ENCODE peak calls at places on chromosomes 7 and 10, in ten cellular contexts. One of them, this sample, is unnamed.

GRCh38 chr10:6046458-6047325 is 15.5 kb downstream of the IL2RA start:
- DNase-seq in AG04450: no peak
- DNase-seq in stimulated activated naive CD8-positive, alpha-beta T cell treated with anti-CD3 and anti-CD28 coated beads, Interleukin-15, Interleukin-2, amounts not matched to agents 100 U/mL and 50 U/mL, for 24 hours: no peak
- DNase-seq in ecto neural progenitor cell: peak
- DNase-seq in anterior cingulate cortex: no peak
- DNase-seq in Calu3: no peak
- DNase-seq in ELR: no peak
- DNase-seq in activated CD4-positive, alpha-beta T cell treated with anti-CD3 and anti-CD28 coated beads, Interleukin-2, amount 50 U/mL, for 4 hours: no peak
- DNase-seq in CD8-positive, alpha-beta T cell: peak
- DNase-seq in CD4-positive, alpha-beta T cell: no peak
- DNase-seq in this sample: no peak

GRCh38 chr10:86229811-86230409 is 136.7 kb downstream of the GRID1 start:
- DNase-seq in stimulated activated naive CD8-positive, alpha-beta T cell treated with anti-CD3 and anti-CD28 coated beads, Interleukin-15, Interleukin-2, amounts not matched to agents 100 U/mL and 50 U/mL, for 24 hours: no peak
- DNase-seq in AG04450: no peak
- DNase-seq in CD8-positive, alpha-beta T cell: no peak
- DNase-seq in CD4-positive, alpha-beta T cell: no peak
- DNase-seq in activated CD4-positive, alpha-beta T cell treated with anti-CD3 and anti-CD28 coated beads, Interleukin-2, amount 50 U/mL, for 4 hours: no peak
- DNase-seq in ecto neural progenitor cell: no peak
- DNase-seq in ELR: no peak
- DNase-seq in anterior cingulate cortex: no peak
- DNase-seq in Calu3: no peak
- DNase-seq in this sample: no peak

GRCh38 chr7:134547738-134548054 is 1.2 kb upstream of the AKR1B15 start:
- DNase-seq in Calu3: peak
- DNase-seq in CD8-positive, alpha-beta T cell: no peak
- DNase-seq in stimulated activated naive CD8-positive, alpha-beta T cell treated with anti-CD3 and anti-CD28 coated beads, Interleukin-15, Interleukin-2, amounts not matched to agents 100 U/mL and 50 U/mL, for 24 hours: peak
- DNase-seq in AG04450: no peak
- DNase-seq in CD4-positive, alpha-beta T cell: no peak
- DNase-seq in anterior cingulate cortex: no peak
- DNase-seq in activated CD4-positive, alpha-beta T cell treated with anti-CD3 and anti-CD28 coated beads, Interleukin-2, amount 50 U/mL, for 4 hours: no peak
- DNase-seq in ELR: peak
- DNase-seq in ecto neural progenitor cell: no peak
- DNase-seq in this sample: peak

GRCh38 chr7:134926396-134926795 is 59.9 kb upstream of the AGBL3 start:
- DNase-seq in ELR: peak
- DNase-seq in activated CD4-positive, alpha-beta T cell treated with anti-CD3 and anti-CD28 coated beads, Interleukin-2, amount 50 U/mL, for 4 hours: no peak
- DNase-seq in ecto neural progenitor cell: no peak
- DNase-seq in anterior cingulate cortex: no peak
- DNase-seq in stimulated activated naive CD8-positive, alpha-beta T cell treated with anti-CD3 and anti-CD28 coated beads, Interleukin-15, Interleukin-2, amounts not matched to agents 100 U/mL and 50 U/mL, for 24 hours: no peak
- DNase-seq in CD4-positive, alpha-beta T cell: no peak
- DNase-seq in Calu3: no peak
- DNase-seq in CD8-positive, alpha-beta T cell: no peak
- DNase-seq in AG04450: no peak
- DNase-seq in this sample: no peak

GRCh38 chr10:57015595-57016303 is 654.7 kb upstream of the ZWINT start:
- DNase-seq in ELR: no peak
- DNase-seq in stimulated activated naive CD8-positive, alpha-beta T cell treated with anti-CD3 and anti-CD28 coated beads, Interleukin-15, Interleukin-2, amounts not matched to agents 100 U/mL and 50 U/mL, for 24 hours: no peak
- DNase-seq in Calu3: no peak
- DNase-seq in ecto neural progenitor cell: no peak
- DNase-seq in CD8-positive, alpha-beta T cell: no peak
- DNase-seq in activated CD4-positive, alpha-beta T cell treated with anti-CD3 and anti-CD28 coated beads, Interleukin-2, amount 50 U/mL, for 4 hours: no peak
- DNase-seq in AG04450: no peak
- DNase-seq in anterior cingulate cortex: no peak
- DNase-seq in CD4-positive, alpha-beta T cell: no peak
- DNase-seq in this sample: no peak

GRCh38 chr10:103204353-103205255 is 11.5 kb upstream of the NT5C2 start:
- DNase-seq in Calu3: peak
- DNase-seq in CD8-positive, alpha-beta T cell: no peak
- DNase-seq in anterior cingulate cortex: no peak
- DNase-seq in stimulated activated naive CD8-positive, alpha-beta T cell treated with anti-CD3 and anti-CD28 coated beads, Interleukin-15, Interleukin-2, amounts not matched to agents 100 U/mL and 50 U/mL, for 24 hours: no peak
- DNase-seq in CD4-positive, alpha-beta T cell: no peak
- DNase-seq in activated CD4-positive, alpha-beta T cell treated with anti-CD3 and anti-CD28 coated beads, Interleukin-2, amount 50 U/mL, for 4 hours: no peak
- DNase-seq in ecto neural progenitor cell: peak
- DNase-seq in ELR: no peak
- DNase-seq in AG04450: peak
- DNase-seq in this sample: no peak

GRCh38 chr10:71191459-71192113 is 20.8 kb upstream of the UNC5B start:
- DNase-seq in anterior cingulate cortex: no peak
- DNase-seq in AG04450: no peak
- DNase-seq in CD8-positive, alpha-beta T cell: no peak
- DNase-seq in CD4-positive, alpha-beta T cell: no peak
- DNase-seq in activated CD4-positive, alpha-beta T cell treated with anti-CD3 and anti-CD28 coated beads, Interleukin-2, amount 50 U/mL, for 4 hours: no peak
- DNase-seq in ecto neural progenitor cell: no peak
- DNase-seq in ELR: no peak
- DNase-seq in Calu3: no peak
- DNase-seq in stimulated activated naive CD8-positive, alpha-beta T cell treated with anti-CD3 and anti-CD28 coated beads, Interleukin-15, Interleukin-2, amounts not matched to agents 100 U/mL and 50 U/mL, for 24 hours: no peak
- DNase-seq in this sample: no peak

GRCh38 chr10:127585519-127586023 is 36.5 kb downstream of the NPS start:
- DNase-seq in Calu3: no peak
- DNase-seq in ELR: no peak
- DNase-seq in anterior cingulate cortex: no peak
- DNase-seq in stimulated activated naive CD8-positive, alpha-beta T cell treated with anti-CD3 and anti-CD28 coated beads, Interleukin-15, Interleukin-2, amounts not matched to agents 100 U/mL and 50 U/mL, for 24 hours: no peak
- DNase-seq in AG04450: no peak
- DNase-seq in CD4-positive, alpha-beta T cell: no peak
- DNase-seq in CD8-positive, alpha-beta T cell: no peak
- DNase-seq in ecto neural progenitor cell: no peak
- DNase-seq in activated CD4-positive, alpha-beta T cell treated with anti-CD3 and anti-CD28 coated beads, Interleukin-2, amount 50 U/mL, for 4 hours: no peak
- DNase-seq in this sample: no peak

GRCh38 chr7:129665013-129665401 is 53.5 kb downstream of the NRF1 start:
- DNase-seq in anterior cingulate cortex: no peak
- DNase-seq in CD4-positive, alpha-beta T cell: no peak
- DNase-seq in ecto neural progenitor cell: no peak
- DNase-seq in activated CD4-positive, alpha-beta T cell treated with anti-CD3 and anti-CD28 coated beads, Interleukin-2, amount 50 U/mL, for 4 hours: no peak
- DNase-seq in Calu3: peak
- DNase-seq in stimulated activated naive CD8-positive, alpha-beta T cell treated with anti-CD3 and anti-CD28 coated beads, Interleukin-15, Interleukin-2, amounts not matched to agents 100 U/mL and 50 U/mL, for 24 hours: no peak
- DNase-seq in AG04450: peak
- DNase-seq in ELR: peak
- DNase-seq in CD8-positive, alpha-beta T cell: no peak
- DNase-seq in this sample: no peak

GRCh38 chr7:145053781-145054180 is 217.9 kb upstream of the TPK1 start:
- DNase-seq in activated CD4-positive, alpha-beta T cell treated with anti-CD3 and anti-CD28 coated beads, Interleukin-2, amount 50 U/mL, for 4 hours: no peak
- DNase-seq in ecto neural progenitor cell: no peak
- DNase-seq in CD4-positive, alpha-beta T cell: no peak
- DNase-seq in AG04450: no peak
- DNase-seq in Calu3: no peak
- DNase-seq in CD8-positive, alpha-beta T cell: no peak
- DNase-seq in ELR: no peak
- DNase-seq in anterior cingulate cortex: no peak
- DNase-seq in stimulated activated naive CD8-positive, alpha-beta T cell treated with anti-CD3 and anti-CD28 coated beads, Interleukin-15, Interleukin-2, amounts not matched to agents 100 U/mL and 50 U/mL, for 24 hours: no peak
- DNase-seq in this sample: no peak

GRCh38 chr10:68154211-68154497 is 44.9 kb downstream of the MYPN start:
- DNase-seq in CD4-positive, alpha-beta T cell: no peak
- DNase-seq in CD8-positive, alpha-beta T cell: no peak
- DNase-seq in AG04450: peak
- DNase-seq in stimulated activated naive CD8-positive, alpha-beta T cell treated with anti-CD3 and anti-CD28 coated beads, Interleukin-15, Interleukin-2, amounts not matched to agents 100 U/mL and 50 U/mL, for 24 hours: no peak
- DNase-seq in anterior cingulate cortex: peak
- DNase-seq in ecto neural progenitor cell: no peak
- DNase-seq in ELR: peak
- DNase-seq in Calu3: no peak
- DNase-seq in activated CD4-positive, alpha-beta T cell treated with anti-CD3 and anti-CD28 coated beads, Interleukin-2, amount 50 U/mL, for 4 hours: no peak
- DNase-seq in this sample: no peak

GRCh38 chr10:121823993-121824463 is 103.8 kb downstream of the ATE1 start:
- DNase-seq in activated CD4-positive, alpha-beta T cell treated with anti-CD3 and anti-CD28 coated beads, Interleukin-2, amount 50 U/mL, for 4 hours: no peak
- DNase-seq in ELR: peak
- DNase-seq in anterior cingulate cortex: no peak
- DNase-seq in CD4-positive, alpha-beta T cell: no peak
- DNase-seq in Calu3: peak
- DNase-seq in AG04450: no peak
- DNase-seq in CD8-positive, alpha-beta T cell: no peak
- DNase-seq in stimulated activated naive CD8-positive, alpha-beta T cell treated with anti-CD3 and anti-CD28 coated beads, Interleukin-15, Interleukin-2, amounts not matched to agents 100 U/mL and 50 U/mL, for 24 hours: no peak
- DNase-seq in ecto neural progenitor cell: no peak
- DNase-seq in this sample: no peak

GRCh38 chr7:118288098-118288497 is 63.6 kb downstream of the ANKRD7 start:
- DNase-seq in ELR: no peak
- DNase-seq in stimulated activated naive CD8-positive, alpha-beta T cell treated with anti-CD3 and anti-CD28 coated beads, Interleukin-15, Interleukin-2, amounts not matched to agents 100 U/mL and 50 U/mL, for 24 hours: no peak
- DNase-seq in Calu3: no peak
- DNase-seq in activated CD4-positive, alpha-beta T cell treated with anti-CD3 and anti-CD28 coated beads, Interleukin-2, amount 50 U/mL, for 4 hours: no peak
- DNase-seq in CD4-positive, alpha-beta T cell: no peak
- DNase-seq in ecto neural progenitor cell: no peak
- DNase-seq in CD8-positive, alpha-beta T cell: no peak
- DNase-seq in AG04450: no peak
- DNase-seq in anterior cingulate cortex: no peak
- DNase-seq in this sample: no peak

GRCh38 chr7:99380823-99381663 is 6.5 kb downstream of the ARPC1B start:
- DNase-seq in activated CD4-positive, alpha-beta T cell treated with anti-CD3 and anti-CD28 coated beads, Interleukin-2, amount 50 U/mL, for 4 hours: peak
- DNase-seq in ELR: no peak
- DNase-seq in stimulated activated naive CD8-positive, alpha-beta T cell treated with anti-CD3 and anti-CD28 coated beads, Interleukin-15, Interleukin-2, amounts not matched to agents 100 U/mL and 50 U/mL, for 24 hours: peak
- DNase-seq in ecto neural progenitor cell: no peak
- DNase-seq in anterior cingulate cortex: no peak
- DNase-seq in CD4-positive, alpha-beta T cell: peak
- DNase-seq in Calu3: no peak
- DNase-seq in CD8-positive, alpha-beta T cell: peak
- DNase-seq in AG04450: no peak
- DNase-seq in this sample: no peak

GRCh38 chr10:130206216-130206737 is 70.1 kb downstream of the GLRX3 start:
- DNase-seq in ecto neural progenitor cell: no peak
- DNase-seq in ELR: no peak
- DNase-seq in anterior cingulate cortex: no peak
- DNase-seq in Calu3: no peak
- DNase-seq in CD8-positive, alpha-beta T cell: no peak
- DNase-seq in activated CD4-positive, alpha-beta T cell treated with anti-CD3 and anti-CD28 coated beads, Interleukin-2, amount 50 U/mL, for 4 hours: no peak
- DNase-seq in stimulated activated naive CD8-positive, alpha-beta T cell treated with anti-CD3 and anti-CD28 coated beads, Interleukin-15, Interleukin-2, amounts not matched to agents 100 U/mL and 50 U/mL, for 24 hours: no peak
- DNase-seq in CD4-positive, alpha-beta T cell: no peak
- DNase-seq in AG04450: no peak
- DNase-seq in this sample: no peak

GRCh38 chr7:1850976-1851571 is 181.0 kb downstream of the ELFN1 start:
- DNase-seq in Calu3: no peak
- DNase-seq in AG04450: no peak
- DNase-seq in anterior cingulate cortex: no peak
- DNase-seq in ecto neural progenitor cell: no peak
- DNase-seq in CD8-positive, alpha-beta T cell: no peak
- DNase-seq in activated CD4-positive, alpha-beta T cell treated with anti-CD3 and anti-CD28 coated beads, Interleukin-2, amount 50 U/mL, for 4 hours: no peak
- DNase-seq in ELR: peak
- DNase-seq in CD4-positive, alpha-beta T cell: no peak
- DNase-seq in stimulated activated naive CD8-positive, alpha-beta T cell treated with anti-CD3 and anti-CD28 coated beads, Interleukin-15, Interleukin-2, amounts not matched to agents 100 U/mL and 50 U/mL, for 24 hours: no peak
- DNase-seq in this sample: no peak